ENCODE peak calls at places on chromosomes 13 and 19, in five cellular contexts. V, H, E, S and J are unnamed samples.

GRCh38 chr19:1266818-1267440 is 2.2 kb upstream of the CIRBP start:
- DNase-seq in V (no peak), H (no peak), E (peak; percentile 69), S (peak; percentile 82), J (peak; percentile 67)

GRCh38 chr13:81562598-81562997 is 1221.7 kb upstream of the SPRY2 start:
- DNase-seq in V (no peak), H (no peak), E (no peak), S (no peak), J (no peak)

GRCh38 chr13:26721251-26721939 is 39.2 kb downstream of the GPR12 start:
- DNase-seq in V (peak; percentile 22), H (peak; percentile 88), E (no peak), S (peak; percentile 56), J (no peak)

GRCh38 chr19:15280915-15281683 is 48.9 kb upstream of the EPHX3 start:
- DNase-seq in V (peak; percentile 77), H (peak; percentile 86), E (peak; percentile 87), S (peak; percentile 91), J (peak; percentile 96)

GRCh38 chr13:99199541-99200432 is 867 bp upstream of the UBAC2 start:
- DNase-seq in V (no peak), H (no peak), E (no peak), S (no peak), J (no peak)

GRCh38 chr19:4516199-4516938 is 1.9 kb downstream of the PLIN4 start:
- DNase-seq in V (no peak), H (no peak), E (no peak), S (no peak), J (peak; percentile 75)

GRCh38 chr19:7292352-7292949 is 1.8 kb downstream of the INSR start:
- DNase-seq in V (no peak), H (no peak), E (no peak), S (no peak), J (no peak)

GRCh38 chr19:37654118-37654517 is 1.1 kb downstream of the ZFP30 start:
- DNase-seq in V (no peak), H (no peak), E (peak; percentile 17), S (no peak), J (no peak)

GRCh38 chr19:30442715-30443114 is 70.5 kb downstream of the ZNF536 start:
- DNase-seq in V (no peak), H (no peak), E (no peak), S (no peak), J (no peak)

GRCh38 chr19:17448190-17448967 is at the start of gene TMEM221:
- DNase-seq in V (no peak), H (no peak), E (peak; percentile 84), S (no peak), J (peak; percentile 24)

GRCh38 chr13:20825476-20825875 is 51.7 kb upstream of the EEF1AKMT1 start:
- DNase-seq in V (no peak), H (peak; percentile 30), E (peak; percentile 14), S (no peak), J (no peak)

GRCh38 chr19:28501979-28502378 is 711.0 kb downstream of the UQCRFS1 start:
- DNase-seq in V (no peak), H (no peak), E (no peak), S (no peak), J (no peak)

GRCh38 chr19:55437410-55437809 is 5.7 kb downstream of the SHISA7 start:
- DNase-seq in V (no peak), H (no peak), E (peak; percentile 83), S (no peak), J (no peak)

GRCh38 chr19:50719566-50719965 is at the start of gene SHANK1:
- DNase-seq in V (no peak), H (no peak), E (no peak), S (no peak), J (no peak)

GRCh38 chr19:583198-583967 is 6.3 kb upstream of the HCN2 start:
- DNase-seq in V (no peak), H (no peak), E (no peak), S (no peak), J (no peak)

GRCh38 chr13:50116430-50116973 is 101.3 kb downstream of the KCNRG start:
- DNase-seq in V (no peak), H (no peak), E (no peak), S (no peak), J (no peak)

GRCh38 chr13:31477961-31478360 is 261.4 kb upstream of the RXFP2 start:
- DNase-seq in V (no peak), H (no peak), E (peak; percentile 74), S (no peak), J (no peak)

GRCh38 chr19:2309734-2310362 is 1.9 kb upstream of the LINGO3 start:
- DNase-seq in V (no peak), H (peak; percentile 36), E (no peak), S (no peak), J (no peak)

GRCh38 chr19:3743486-3743885 is 18.0 kb downstream of the APBA3 start:
- DNase-seq in V (no peak), H (no peak), E (no peak), S (no peak), J (no peak)

GRCh38 chr19:10872551-10873107 is 1.3 kb downstream of the CARM1 start:
- DNase-seq in V (no peak), H (no peak), E (no peak), S (no peak), J (no peak)

GRCh38 chr19:11673608-11674041 is 65.1 kb downstream of the ZNF823 start:
- DNase-seq in V (peak; percentile 33), H (no peak), E (peak; percentile 87), S (peak; percentile 73), J (no peak)

GRCh38 chr19:30332445-30333234 is 39.5 kb upstream of the ZNF536 start:
- DNase-seq in V (no peak), H (no peak), E (no peak), S (no peak), J (no peak)

GRCh38 chr13:30766234-30766633 is 30.9 kb downstream of the ALOX5AP start:
- DNase-seq in V (no peak), H (no peak), E (no peak), S (no peak), J (no peak)

GRCh38 chr13:62088155-62088554 is 672.5 kb upstream of the PCDH20 start:
- DNase-seq in V (no peak), H (no peak), E (no peak), S (no peak), J (no peak)

GRCh38 chr13:106649495-106649894 is 81.6 kb upstream of the ARGLU1 start:
- DNase-seq in V (no peak), H (no peak), E (peak; percentile 54), S (no peak), J (no peak)

GRCh38 chr13:102724923-102725322 is 30.1 kb upstream of the METTL21C start:
- DNase-seq in V (no peak), H (peak; percentile 90), E (peak; percentile 73), S (no peak), J (no peak)

GRCh38 chr13:111789011-111789410 is 277.9 kb upstream of the SOX1 start:
- DNase-seq in V (no peak), H (no peak), E (no peak), S (no peak), J (no peak)

GRCh38 chr13:54184576-54184975 is 1156.0 kb downstream of the OLFM4 start:
- DNase-seq in V (no peak), H (no peak), E (no peak), S (no peak), J (no peak)

GRCh38 chr19:55147408-55148251 is 1.4 kb downstream of the TNNT1 start:
- DNase-seq in V (no peak), H (no peak), E (no peak), S (no peak), J (peak; percentile 94)

GRCh38 chr19:12723643-12724426 is at the start of gene TNPO2:
- DNase-seq in V (no peak), H (peak; percentile 66), E (peak; percentile 70), S (peak; percentile 68), J (peak; percentile 54)

GRCh38 chr19:15112385-15112784 is 5.2 kb downstream of the SYDE1 start:
- DNase-seq in V (no peak), H (no peak), E (no peak), S (no peak), J (no peak)

GRCh38 chr13:94987869-94988268 is 275.5 kb upstream of the SOX21 start:
- DNase-seq in V (no peak), H (no peak), E (no peak), S (no peak), J (no peak)